ENCODE peak calls at places on chromosome 18, in seven cellular contexts. A is activated CD4-positive, alpha-beta T cell treated with anti-CD3 and anti-CD28 coated beads, Interleukin-2, amount 50 U/mL, for 1 hour; U is IMR-90; O is endothelial cell; Z is HT-29; M is stimulated activated CD8-positive, alpha-beta memory T cell treated with anti-CD3 and anti-CD28 coated beads, Interleukin-7, amount 100 ng/mL, for 4 hours; Y is T follicular helper cell. F is an unnamed sample.

GRCh38 chr18:49920731-49921130 is 107.4 kb upstream of the ACAA2 start:
- DNase-seq in A (no peak), Y (no peak), O (no peak), M (no peak), Z (no peak), U (no peak), F (no peak)

GRCh38 chr18:7084080-7084765 is 33.4 kb downstream of the LAMA1 start:
- DNase-seq in A (no peak), O (no peak), Z (no peak), M (no peak), U (peak), Y (no peak), F (no peak)

GRCh38 chr18:22466608-22467390 is 49.1 kb upstream of the CTAGE1 start:
- DNase-seq in Y (no peak), Z (peak), A (no peak), U (peak), O (no peak), M (no peak), F (no peak)

GRCh38 chr18:26708814-26709717 is 156.4 kb downstream of the AQP4 start:
- DNase-seq in Z (no peak), M (no peak), Y (no peak), U (no peak), A (no peak), O (no peak), F (no peak)

GRCh38 chr18:43115076-43116035 is at the start of gene RIT2:
- DNase-seq in A (no peak), O (no peak), Y (no peak), U (no peak), M (no peak), Z (no peak), F (no peak)

GRCh38 chr18:25349926-25350560 is 1.9 kb downstream of the ZNF521 start:
- DNase-seq in A (no peak), O (peak), M (no peak), Y (no peak), Z (no peak), U (peak), F (no peak)

GRCh38 chr18:63016270-63016669 is 300.9 kb downstream of the PHLPP1 start:
- DNase-seq in Z (peak), U (peak), Y (peak), M (peak), A (peak), O (peak), F (peak)

GRCh38 chr18:28075501-28075900 is 101.4 kb downstream of the CDH2 start:
- DNase-seq in O (no peak), M (no peak), U (no peak), Z (no peak), A (no peak), Y (no peak), F (no peak)

F was measured in naive thymus-derived CD4-positive, alpha-beta T cell.